ENCODE peak calls at places on chromosomes 7 and 10, in eight cellular contexts. V, J, D, C, R, A, H and N are unnamed samples.

GRCh38 chr10:105070249-105070648 is 429.2 kb downstream of the SORCS3 start:
- DNase-seq in A (no peak), V (no peak), H (no peak), C (no peak), R (no peak), J (no peak), D (no peak), N (no peak)

GRCh38 chr7:137682596-137682995 is 164.2 kb downstream of the DGKI start:
- DNase-seq in A (no peak), H (no peak), V (peak), R (no peak), J (no peak), D (peak), C (peak), N (peak)

GRCh38 chr7:131123991-131124629 is 203.6 kb upstream of the MKLN1 start:
- DNase-seq in D (no peak), V (no peak), R (no peak), J (no peak), A (no peak), C (no peak), H (no peak), N (no peak)

GRCh38 chr10:74973993-74974392 is 137.5 kb upstream of the SAMD8 start:
- DNase-seq in A (no peak), H (no peak), R (no peak), C (no peak), V (no peak), J (no peak), D (no peak), N (no peak)

GRCh38 chr10:93261961-93262610 is 188.4 kb downstream of the CYP26A1 start:
- DNase-seq in V (peak), J (no peak), C (peak), H (no peak), A (no peak), R (no peak), D (no peak), N (peak)

GRCh38 chr10:124225029-124225467 is 131.7 kb upstream of the CHST15 start:
- DNase-seq in J (no peak), C (no peak), R (no peak), A (no peak), D (no peak), H (no peak), V (no peak), N (no peak)

GRCh38 chr10:130017010-130017630 is 53.0 kb upstream of the EBF3 start:
- DNase-seq in D (no peak), R (no peak), J (no peak), A (no peak), H (no peak), C (no peak), V (no peak), N (no peak)

GRCh38 chr10:49298990-49299815 is at the start of gene C10orf71:
- DNase-seq in A (no peak), V (no peak), C (no peak), H (no peak), J (no peak), R (no peak), D (peak), N (peak)

GRCh38 chr7:115117748-115118147 is 195.9 kb downstream of the MDFIC start:
- DNase-seq in D (no peak), R (no peak), H (no peak), J (no peak), A (no peak), C (no peak), V (no peak), N (no peak)

GRCh38 chr7:47302560-47302959 is 279.4 kb downstream of the TNS3 start:
- DNase-seq in J (no peak), R (no peak), V (no peak), A (no peak), D (no peak), C (no peak), H (no peak), N (no peak)

GRCh38 chr10:44386546-44387052 is 1.7 kb upstream of the CXCL12 start:
- DNase-seq in H (peak), R (no peak), A (peak), V (peak), J (no peak), C (peak), D (peak), N (peak)

GRCh38 chr10:21797984-21798765 is 205.4 kb downstream of the DNAJC1 start:
- DNase-seq in C (no peak), A (no peak), H (no peak), R (no peak), J (no peak), V (no peak), D (no peak), N (no peak)

GRCh38 chr10:6350609-6351008 is 147.9 kb downstream of the PFKFB3 start:
- DNase-seq in H (no peak), D (no peak), C (no peak), J (no peak), R (no peak), V (no peak), A (no peak), N (no peak)

GRCh38 chr7:2927592-2927991 is 83.5 kb upstream of the GNA12 start:
- DNase-seq in J (no peak), D (no peak), A (no peak), R (no peak), V (no peak), H (no peak), C (no peak), N (no peak)

GRCh38 chr7:29017666-29018065 is 59.5 kb upstream of the TRIL start:
- DNase-seq in H (no peak), A (no peak), C (no peak), D (peak), V (no peak), J (no peak), R (no peak), N (peak)

GRCh38 chr7:20164420-20165145 is 52.6 kb downstream of the MACC1 start:
- DNase-seq in C (no peak), D (peak), V (peak), A (no peak), R (no peak), J (no peak), H (no peak), N (peak)

GRCh38 chr10:104067525-104067924 is 18.2 kb downstream of the COL17A1 start:
- DNase-seq in D (no peak), A (no peak), V (no peak), J (no peak), H (no peak), C (no peak), R (no peak), N (no peak)

GRCh38 chr7:132395375-132395774 is 180.9 kb downstream of the PLXNA4 start:
- DNase-seq in H (no peak), V (no peak), A (no peak), D (no peak), R (no peak), C (no peak), J (no peak), N (no peak)
- H3K4me3 ChIP-seq in H (no peak), V (no peak), A (no peak), D (no peak), R (no peak), C (no peak), J (no peak), N (no peak)

GRCh38 chr7:17234398-17235021 is 63.9 kb upstream of the AHR start:
- DNase-seq in V (peak), A (no peak), J (peak), D (peak), R (no peak), C (peak), H (peak), N (peak)
- H3K4me3 ChIP-seq in V (no peak), A (no peak), J (no peak), D (no peak), R (no peak), C (no peak), H (no peak), N (no peak)

DNA sequence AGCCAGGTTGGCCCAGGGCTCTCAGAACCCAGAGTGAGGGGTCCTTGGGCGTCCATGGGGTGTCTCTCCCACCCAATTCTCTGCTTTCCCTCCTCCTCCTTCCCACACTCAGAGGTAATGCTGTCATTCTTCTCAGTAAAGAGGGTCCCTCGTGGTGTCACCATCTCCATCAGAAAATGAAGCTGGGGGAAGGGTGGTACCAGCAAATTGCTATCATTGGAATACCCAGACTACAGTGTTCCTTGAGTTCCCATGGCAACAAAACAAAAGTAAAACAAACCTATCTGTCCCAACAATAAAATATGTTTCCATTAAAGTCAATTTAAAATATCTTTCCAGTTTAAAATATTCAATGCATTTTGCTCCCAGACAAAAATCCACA is 181.9 kb downstream of the ARID5B start:
- DNase-seq in J (no peak), C (no peak), R (no peak), A (no peak), V (no peak), H (no peak), D (peak), N (peak)
- H3K4me3 ChIP-seq in J (no peak), C (no peak), R (no peak), A (no peak), V (no peak), H (no peak), D (no peak), N (no peak)

GRCh38 chr7:107994366-107994765 is 8.6 kb downstream of the LAMB1 start:
- DNase-seq in V (peak), H (no peak), J (no peak), A (no peak), R (no peak), D (peak), C (no peak), N (no peak)

GRCh38 chr7:107993879-107994278 is 9.1 kb downstream of the LAMB1 start:
- DNase-seq in R (no peak), A (no peak), J (no peak), V (no peak), D (peak), H (no peak), C (no peak), N (no peak)

GRCh38 chr7:107996072-107996824 is 6.7 kb downstream of the LAMB1 start:
- DNase-seq in H (no peak), D (no peak), R (no peak), C (no peak), A (no peak), V (peak), J (no peak), N (peak)

GRCh38 chr7:107998150-107998549 is 4.8 kb downstream of the LAMB1 start:
- DNase-seq in J (no peak), A (no peak), H (no peak), R (no peak), V (no peak), D (no peak), C (peak), N (no peak)

DNA sequence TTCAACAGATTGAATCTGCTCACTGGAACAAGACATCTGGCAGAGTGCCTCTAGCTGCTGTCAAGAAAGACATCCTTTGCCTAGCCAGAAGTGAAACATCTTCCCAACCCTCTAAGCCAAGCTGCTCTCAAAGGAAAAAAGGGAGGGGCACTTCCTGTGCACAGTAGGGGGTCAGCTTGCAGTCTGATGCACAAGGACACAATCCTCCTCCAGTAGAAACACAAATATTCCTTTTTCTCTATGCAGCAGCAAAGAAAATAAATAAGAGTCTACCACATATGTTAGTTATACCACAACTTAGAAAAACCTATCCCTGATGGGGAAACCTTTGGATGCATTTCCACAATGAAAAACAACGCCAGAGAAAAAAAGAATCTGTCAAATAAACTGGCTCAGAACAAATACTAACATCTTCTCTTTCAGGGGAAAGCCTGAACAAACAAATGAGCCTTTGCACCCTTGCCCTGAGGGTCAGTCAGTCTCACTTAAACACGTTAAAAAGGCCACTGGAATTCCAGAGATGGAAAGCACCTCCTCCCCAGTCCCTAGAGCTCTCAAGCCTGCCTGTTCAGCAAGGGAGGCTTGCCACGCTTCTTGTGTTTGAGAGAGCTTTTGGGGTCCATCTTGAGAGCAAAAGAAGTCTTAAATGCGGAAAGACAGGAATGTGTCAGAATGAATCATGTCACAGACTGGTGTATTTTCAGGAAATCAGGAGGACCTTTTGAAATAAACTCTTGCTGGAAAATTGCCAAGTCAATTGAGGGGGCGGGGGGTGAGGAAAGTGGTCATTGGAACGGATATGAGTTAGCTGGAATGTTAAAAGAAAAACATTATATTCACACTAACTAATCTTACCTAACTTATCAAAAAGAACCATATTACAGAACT is 7.5 kb downstream of the LAMB1 start:
- DNase-seq in D (peak), R (no peak), V (peak), C (peak), J (no peak), A (no peak), H (no peak), N (peak)
- H3K4me3 ChIP-seq in D (no peak), R (no peak), V (no peak), C (no peak), J (no peak), A (no peak), H (no peak), N (no peak)

GRCh38 chr10:593901-594457 is 95.5 kb downstream of the DIP2C start:
- DNase-seq in D (peak), H (no peak), J (no peak), C (no peak), A (peak), R (no peak), V (no peak), N (no peak)
- H3K4me3 ChIP-seq in D (no peak), H (no peak), J (no peak), C (no peak), A (peak), R (no peak), V (no peak), N (no peak)

GRCh38 chr7:50657341-50657873 is 92.2 kb upstream of the DDC start:
- DNase-seq in A (no peak), C (no peak), J (no peak), H (peak), D (peak), V (peak), R (peak), N (peak)
- H3K4me3 ChIP-seq in A (no peak), C (no peak), J (no peak), H (no peak), D (no peak), V (no peak), R (no peak), N (no peak)

GRCh38 chr7:44846816-44847508 is 925 bp downstream of the H2AZ2 start:
- DNase-seq in H (no peak), D (no peak), R (no peak), J (no peak), C (no peak), V (no peak), A (no peak), N (no peak)

GRCh38 chr7:44852590-44852989 is 4.7 kb upstream of the H2AZ2 start:
- DNase-seq in R (no peak), D (no peak), J (no peak), C (no peak), V (no peak), A (no peak), H (no peak), N (no peak)

GRCh38 chr7:44847509-44847919 is 373 bp downstream of the H2AZ2 start:
- DNase-seq in D (peak), A (peak), V (peak), R (peak), C (peak), H (peak), J (peak), N (peak)

GRCh38 chr7:44847920-44848634 is at the start of gene H2AZ2:
- DNase-seq in H (peak), C (peak), J (peak), V (peak), A (peak), D (peak), R (peak), N (peak)

DNA sequence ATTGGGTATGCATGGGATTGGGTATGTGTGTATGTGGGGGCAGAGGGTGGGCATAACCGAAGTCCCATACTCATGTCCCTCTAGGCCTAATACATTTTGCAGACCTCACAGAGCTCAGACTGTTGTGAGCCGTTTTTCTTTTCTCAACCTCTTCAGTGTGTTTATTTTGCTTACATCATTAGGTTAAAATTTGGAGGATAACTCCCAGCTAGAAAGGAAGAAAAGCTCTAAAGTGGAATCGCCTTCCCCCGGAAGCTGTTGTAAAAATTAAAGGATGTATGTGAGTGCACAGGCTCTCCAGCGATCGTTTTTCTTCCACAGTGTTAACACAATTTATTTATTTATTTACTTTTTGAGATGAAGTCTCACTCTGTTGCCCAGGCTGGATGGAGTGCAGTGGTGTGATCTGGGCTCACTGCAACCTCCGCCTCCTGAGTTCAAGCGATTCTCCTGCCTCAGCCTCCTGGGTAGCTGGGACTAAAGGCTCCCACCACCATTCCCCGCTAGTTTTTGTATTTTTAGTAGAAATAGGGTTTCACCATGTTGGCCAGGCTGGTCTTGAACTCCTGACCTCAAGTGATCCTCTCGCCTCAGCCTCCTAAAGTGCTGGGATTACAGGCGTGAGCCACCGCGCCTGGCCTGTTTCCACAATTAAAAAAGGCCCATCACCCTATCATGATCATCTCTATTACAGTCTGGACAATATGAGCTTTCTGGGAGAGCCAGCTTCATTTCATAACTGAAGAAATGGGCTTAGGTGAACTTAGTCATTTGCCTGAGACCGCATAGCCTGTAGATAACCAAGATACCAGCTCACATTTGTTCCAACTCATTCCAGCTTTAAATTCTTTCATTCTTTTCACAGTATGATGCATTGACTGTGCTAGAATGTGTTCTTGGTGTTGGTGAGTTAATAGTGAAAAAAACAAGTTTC is 1.7 kb upstream of the H2AZ2 start:
- DNase-seq in R (no peak), C (peak), A (no peak), J (no peak), H (no peak), D (no peak), V (no peak), N (peak)
- H3K4me3 ChIP-seq in R (no peak), C (peak), A (no peak), J (peak), H (no peak), D (no peak), V (peak), N (no peak)

GRCh38 chr10:17645591-17646345 is 1.8 kb downstream of the STAM start:
- DNase-seq in R (no peak), A (no peak), V (no peak), J (no peak), D (no peak), H (no peak), C (peak), N (no peak)
- H3K4me3 ChIP-seq in R (no peak), A (peak), V (peak), J (peak), D (peak), H (peak), C (peak), N (peak)

GRCh38 chr7:27147211-27148030 is at the start of gene HOXA6:
- DNase-seq in V (no peak), J (no peak), C (peak), H (peak), D (peak), A (peak), R (peak), N (no peak)

GRCh38 chr7:27148031-27148775 is 629 bp upstream of the HOXA6 start:
- DNase-seq in A (peak), R (no peak), V (no peak), J (no peak), D (peak), H (peak), C (peak), N (no peak)

GRCh38 chr7:27149817-27150567 is 2.4 kb downstream of the HOXA3 start:
- DNase-seq in A (peak), C (no peak), H (peak), V (no peak), R (peak), D (no peak), J (no peak), N (no peak)

GRCh38 chr7:27150568-27151340 is 1.6 kb downstream of the HOXA3 start:
- DNase-seq in R (peak), H (peak), D (peak), C (peak), J (no peak), V (peak), A (peak), N (peak)

GRCh38 chr7:27148776-27149641 is 1.4 kb upstream of the HOXA6 start:
- DNase-seq in R (no peak), C (peak), V (no peak), H (peak), J (no peak), A (peak), D (no peak), N (no peak)
- H3K4me3 ChIP-seq in R (peak), C (peak), V (peak), H (peak), J (peak), A (no peak), D (peak), N (no peak)

GRCh38 chr7:95469850-95470249 is 15.9 kb upstream of the ASB4 start:
- DNase-seq in D (no peak), H (no peak), A (no peak), V (no peak), C (no peak), J (no peak), R (no peak), N (peak)
- H3K4me3 ChIP-seq in D (no peak), H (no peak), A (no peak), V (no peak), C (no peak), J (no peak), R (no peak), N (no peak)